ENCODE peak calls at places on chromosomes 11 and 22, in six cellular contexts. V is aorta; I is effector memory CD4-positive, alpha-beta T cell; Y is NCI-H146; W is GM19239; J is activated T-cell treated with anti-CD3 and anti-CD28 coated beads, Interleukin-2, amount 50 U/mL, for 24 hours. S is an unnamed sample.

GRCh38 chr11:114060402-114061052 is 1.0 kb downstream of the ZBTB16 start:
- DNase-seq in V (peak), I (no peak), Y (peak), W (no peak), J (peak), S (no peak)

GRCh38 chr11:61035086-61035835 is 63.8 kb downstream of the CD6 start:
- DNase-seq in V (no peak), I (no peak), Y (no peak), W (no peak), J (no peak), S (no peak)

GRCh38 chr11:70505761-70506657 is 107.7 kb downstream of the CTTN start:
- DNase-seq in V (peak), I (no peak), Y (no peak), W (no peak), J (no peak), S (no peak)

GRCh38 chr11:75014129-75014528 is 25.4 kb downstream of the NEU3 start:
- DNase-seq in V (no peak), I (no peak), Y (no peak), W (no peak), J (no peak), S (peak)

GRCh38 chr11:88103337-88104206 is 71.7 kb downstream of the RAB38 start:
- DNase-seq in V (no peak), I (no peak), Y (peak), W (peak), J (peak), S (no peak)

GRCh38 chr11:36447514-36447913 is 62.6 kb downstream of the TRAF6 start:
- DNase-seq in V (no peak), I (no peak), Y (no peak), W (no peak), J (no peak), S (peak)

GRCh38 chr11:79415912-79416311 is 24.9 kb downstream of the TENM4 start:
- DNase-seq in V (no peak), I (no peak), Y (no peak), W (no peak), J (no peak), S (no peak)

GRCh38 chr11:113664069-113664980 is 41.8 kb downstream of the TMPRSS5 start:
- DNase-seq in V (no peak), I (no peak), Y (peak), W (no peak), J (no peak), S (peak)

GRCh38 chr11:25242928-25243327 is 746.1 kb downstream of the LUZP2 start:
- DNase-seq in V (no peak), I (no peak), Y (no peak), W (no peak), J (no peak), S (no peak)

GRCh38 chr11:68997124-68997994 is 15.7 kb downstream of the MRGPRF start:
- DNase-seq in V (peak), I (no peak), Y (no peak), W (no peak), J (no peak), S (no peak)

GRCh38 chr11:35144811-35145210 is 5.8 kb downstream of the CD44 start:
- DNase-seq in V (no peak), I (no peak), Y (no peak), W (no peak), J (no peak), S (no peak)

GRCh38 chr11:74647831-74648230 is 55.4 kb downstream of the POLD3 start:
- DNase-seq in V (no peak), I (no peak), Y (no peak), W (no peak), J (no peak), S (no peak)

GRCh38 chr11:112693781-112694180 is 267.4 kb upstream of the NCAM1 start:
- DNase-seq in V (no peak), I (no peak), Y (no peak), W (no peak), J (no peak), S (no peak)

GRCh38 chr22:24099661-24100060 is 81.6 kb upstream of the SUSD2 start:
- DNase-seq in V (peak), I (no peak), Y (no peak), W (no peak), J (no peak), S (no peak)

GRCh38 chr11:78046486-78046854 is 17.2 kb upstream of the THRSP start:
- DNase-seq in V (no peak), I (no peak), Y (no peak), W (no peak), J (no peak), S (no peak)

GRCh38 chr11:11798586-11799438 is 43.0 kb upstream of the USP47 start:
- DNase-seq in V (peak), I (peak), Y (peak), W (peak), J (peak), S (no peak)

GRCh38 chr11:121534131-121535093 is 81.6 kb upstream of the SORL1-AS1 start:
- DNase-seq in V (no peak), I (no peak), Y (peak), W (no peak), J (no peak), S (no peak)